ENCODE peak calls at places on chromosome 14, in nine cellular contexts. H is foreskin melanocyte; P is HT1080; I is brain microvascular endothelial cell; J is heart right ventricle; Q is activated CD4-positive, alpha-beta T cell treated with anti-CD3 and anti-CD28 coated beads, Interleukin-2, amount 50 U/mL, for 48 hours; R is fibroblast of mammary gland; F is left colon; V is non-pigmented ciliary epithelial cell. X is an unnamed sample.

GRCh38 chr14:90341784-90342183 is 10.0 kb upstream of the NRDE2 start:
- DNase-seq in R (no peak), P (no peak), Q (no peak), F (no peak), H (no peak), J (no peak), I (no peak), V (no peak), X (no peak)

GRCh38 chr14:54935958-54936357 is 33.3 kb upstream of the GCH1 start:
- DNase-seq in J (no peak), V (peak), H (no peak), R (peak), P (peak), I (peak), F (no peak), Q (no peak), X (no peak)

GRCh38 chr14:83085725-83086124 is 1552.1 kb upstream of the SEL1L start:
- DNase-seq in V (no peak), F (no peak), R (no peak), H (no peak), Q (no peak), I (no peak), J (no peak), P (peak), X (no peak)

GRCh38 chr14:54567224-54567633 is 301 bp downstream of the SAMD4A start:
- DNase-seq in V (no peak), F (peak), P (peak), J (peak), I (no peak), H (no peak), Q (no peak), R (no peak), X (no peak)

GRCh38 chr14:68916358-68916757 is 62.7 kb downstream of the ACTN1 start:
- DNase-seq in J (no peak), H (no peak), Q (no peak), R (no peak), F (no peak), P (no peak), V (no peak), I (no peak), X (no peak)

GRCh38 chr14:92785601-92786426 is 8.3 kb upstream of the GOLGA5 start:
- DNase-seq in R (peak), I (peak), V (no peak), H (peak), Q (no peak), P (peak), F (no peak), J (peak), X (no peak)

GRCh38 chr14:89551432-89551831 is 134.4 kb upstream of the FOXN3 start:
- DNase-seq in P (no peak), V (no peak), Q (no peak), R (no peak), F (no peak), J (no peak), H (no peak), I (no peak), X (no peak)

GRCh38 chr14:87161502-87161901 is 831.5 kb downstream of the GALC start:
- DNase-seq in R (no peak), V (no peak), H (no peak), Q (no peak), P (no peak), F (no peak), I (no peak), J (no peak), X (no peak)